ENCODE peak calls at places on chromosome 6, in eight cellular contexts. H, F, V, K, G, X, M and J are unnamed samples.

GRCh38 chr6:27617700-27618689 is 145.1 kb upstream of the ZNF184 start:
- DNase-seq in K (no peak), F (no peak), V (no peak), M (no peak), X (peak), G (peak), H (no peak), J (no peak)

GRCh38 chr6:77764364-77764763 is 111.5 kb downstream of the MEI4 start:
- DNase-seq in K (no peak), F (no peak), V (no peak), X (no peak), G (no peak), H (no peak), M (no peak), J (no peak)

GRCh38 chr6:139623382-139623781 is 248.9 kb upstream of the CITED2 start:
- DNase-seq in H (no peak), K (no peak), F (no peak), G (no peak), V (no peak), M (no peak), X (no peak), J (no peak)

GRCh38 chr6:95203153-95203754 is 374.1 kb upstream of the MANEA start:
- DNase-seq in G (peak), K (peak), F (peak), M (no peak), H (no peak), V (no peak), X (no peak), J (no peak)

GRCh38 chr6:36762123-36762522 is 64.5 kb downstream of the RAB44 start:
- DNase-seq in G (no peak), X (no peak), V (no peak), F (no peak), M (no peak), H (no peak), K (no peak), J (no peak)

GRCh38 chr6:34239240-34239825 is 2.7 kb downstream of the HMGA1 start:
- DNase-seq in F (no peak), X (no peak), K (no peak), H (no peak), G (peak), M (no peak), V (no peak), J (no peak)

GRCh38 chr6:144127097-144127496 is 23.2 kb upstream of the STX11 start:
- DNase-seq in X (no peak), V (no peak), H (no peak), G (no peak), F (no peak), M (no peak), K (no peak), J (no peak)

GRCh38 chr6:27101824-27102223 is 145.7 kb upstream of the PRSS16 start:
- DNase-seq in X (no peak), V (no peak), G (no peak), H (no peak), K (no peak), M (no peak), F (no peak), J (no peak)

GRCh38 chr6:44898296-44898930 is 429.7 kb upstream of the RUNX2 start:
- DNase-seq in V (no peak), M (no peak), F (no peak), G (no peak), X (no peak), H (no peak), K (no peak), J (no peak)

GRCh38 chr6:82364087-82365010 is 732 bp downstream of the TPBG start:
- DNase-seq in X (peak), V (no peak), K (peak), G (peak), H (no peak), M (peak), F (peak), J (no peak)

GRCh38 chr6:53918854-53919253 is 124.0 kb downstream of the LRRC1 start:
- DNase-seq in G (no peak), X (no peak), M (no peak), K (no peak), F (no peak), V (no peak), H (no peak), J (no peak)

GRCh38 chr6:20696676-20697075 is 162.4 kb downstream of the CDKAL1 start:
- DNase-seq in F (no peak), M (no peak), G (peak), X (no peak), H (no peak), V (no peak), K (no peak), J (no peak)

GRCh38 chr6:158638393-158638792 is 6.2 kb downstream of the DYNLT1 start:
- DNase-seq in M (no peak), X (no peak), H (no peak), G (no peak), K (no peak), F (no peak), V (no peak), J (no peak)

GRCh38 chr6:37551446-37551845 is 51.8 kb upstream of the CCDC167 start:
- DNase-seq in G (no peak), M (no peak), H (no peak), K (no peak), F (no peak), X (no peak), V (no peak), J (no peak)

GRCh38 chr6:35357671-35358070 is 15.3 kb downstream of the PPARD start:
- DNase-seq in G (no peak), M (no peak), H (no peak), F (no peak), X (no peak), K (no peak), V (no peak), J (no peak)

GRCh38 chr6:127100510-127101140 is 17.8 kb upstream of the RSPO3 start:
- DNase-seq in X (no peak), M (no peak), F (no peak), V (no peak), K (no peak), G (peak), H (no peak), J (no peak)

GRCh38 chr6:111072801-111073360 is 14.4 kb upstream of the SLC16A10 start:
- DNase-seq in G (no peak), K (no peak), X (no peak), H (no peak), M (no peak), V (no peak), F (no peak), J (no peak)

GRCh38 chr6:26022166-26022510 is 59.5 kb downstream of the TRIM38 start:
- DNase-seq in F (peak), G (peak), M (peak), K (peak), X (peak), H (peak), V (no peak), J (no peak)

GRCh38 chr6:38640216-38640909 is 634 bp upstream of the BTBD9 start:
- DNase-seq in V (no peak), G (peak), F (no peak), H (no peak), K (no peak), M (no peak), X (no peak), J (no peak)

GRCh38 chr6:87870606-87871005 is 168.6 kb upstream of the AKIRIN2 start:
- DNase-seq in H (no peak), F (no peak), G (no peak), X (no peak), V (no peak), K (no peak), M (no peak), J (no peak)

GRCh38 chr6:132061381-132061780 is 110.2 kb upstream of the CCN2 start:
- DNase-seq in F (no peak), V (no peak), H (no peak), K (no peak), G (no peak), X (no peak), M (no peak), J (no peak)

GRCh38 chr6:37492236-37493046 is 7.3 kb downstream of the CCDC167 start:
- DNase-seq in M (no peak), X (no peak), H (no peak), V (no peak), F (no peak), G (no peak), K (no peak), J (no peak)

GRCh38 chr6:5305968-5306626 is 44.8 kb downstream of the FARS2 start:
- DNase-seq in X (no peak), M (no peak), F (no peak), H (no peak), G (peak), K (no peak), V (no peak), J (no peak)

GRCh38 chr6:15444081-15444731 is 198.3 kb downstream of the JARID2 start:
- DNase-seq in H (no peak), X (no peak), G (no peak), F (no peak), V (no peak), K (no peak), M (no peak), J (no peak)

GRCh38 chr6:6683964-6684363 is 95.4 kb downstream of the LY86 start:
- DNase-seq in V (no peak), F (no peak), X (no peak), H (no peak), G (no peak), K (no peak), M (no peak), J (no peak)

GRCh38 chr6:33908025-33908424 is 104.2 kb upstream of the MLN start:
- DNase-seq in M (no peak), K (no peak), H (no peak), G (no peak), F (no peak), X (no peak), V (no peak), J (no peak)

GRCh38 chr6:164283574-164283973 is 869.1 kb downstream of the QKI start:
- DNase-seq in M (no peak), X (no peak), F (no peak), H (no peak), G (no peak), V (no peak), K (no peak), J (no peak)

GRCh38 chr6:24378473-24379097 is 20.7 kb upstream of the DCDC2 start:
- DNase-seq in V (no peak), K (no peak), X (no peak), F (no peak), M (no peak), H (no peak), G (no peak), J (no peak)

GRCh38 chr6:40936810-40937209 is 102.2 kb downstream of the UNC5CL start:
- DNase-seq in V (no peak), G (peak), F (no peak), M (no peak), H (no peak), X (no peak), K (no peak), J (no peak)

GRCh38 chr6:117917176-117917575 is 10.1 kb downstream of the SLC35F1 start:
- DNase-seq in M (no peak), K (no peak), X (no peak), V (no peak), G (no peak), F (no peak), H (no peak), J (no peak)

GRCh38 chr6:4359108-4359710 is 223.8 kb upstream of the ECI2 start:
- DNase-seq in V (no peak), M (no peak), F (no peak), K (no peak), X (no peak), G (no peak), H (no peak), J (no peak)

GRCh38 chr6:90319044-90319443 is 22.4 kb upstream of the BACH2 start:
- DNase-seq in V (no peak), K (no peak), H (no peak), F (no peak), M (no peak), G (peak), X (no peak), J (peak)

GRCh38 chr6:107786709-107787588 is 37.2 kb downstream of the SCML4 start:
- DNase-seq in M (no peak), X (no peak), F (no peak), V (peak), G (no peak), K (no peak), H (peak), J (no peak)